ENCODE peak calls at places on chromosomes 16 and 17, in eight cellular contexts. C is tibial nerve, H is psoas muscle, I is HepG2, N is cardiac muscle cell, G is PC-3, J is pancreas, B is breast epithelium. X is an unnamed sample. For H3K4me1 and H3K9me3, the result is how much of the 10 kb centered on the place peaks cover.

GRCh38 chr17:41528959-41529353 is 848 bp upstream of the KRT19 start:
- DNase-seq in J (no peak), N (no peak), H (no peak), G (no peak), C (no peak), I (no peak), B (no peak), X (no peak)

GRCh38 chr17:66713533-66714042 is 121.3 kb upstream of the CACNG5 start:
- DNase-seq in G (no peak), I (no peak), J (no peak), N (peak), H (no peak), C (no peak), B (no peak), X (no peak)

GRCh38 chr16:29862383-29862883 is 593 bp downstream of the CDIPT start:
- DNase-seq in N (peak), G (peak), C (no peak), B (no peak), J (no peak), I (no peak), H (no peak), X (no peak)

GRCh38 chr16:77868478-77868877 is 80.1 kb downstream of the VAT1L start:
- DNase-seq in H (no peak), B (no peak), I (no peak), G (no peak), J (no peak), C (no peak), N (no peak), X (no peak)

GRCh38 chr17:34981538-34982241 is 1.4 kb downstream of the LIG3 start:
- DNase-seq in C (no peak), B (no peak), J (no peak), I (no peak), N (peak), G (no peak), H (no peak), X (no peak)

GRCh38 chr17:76844846-76845245 is 23.4 kb upstream of the MGAT5B start:
- DNase-seq in J (no peak), H (no peak), B (no peak), G (no peak), C (no peak), N (no peak), I (no peak), X (no peak)

GRCh38 chr17:79874329-79874981 is 35.2 kb upstream of the CBX4 start:
- DNase-seq in B (no peak), N (peak), C (no peak), J (no peak), I (peak), H (no peak), G (peak), X (no peak)

GRCh38 chr16:11094075-11094593 is 149.8 kb downstream of the CLEC16A start:
- DNase-seq in G (peak), I (no peak), J (peak), H (no peak), B (no peak), C (no peak), N (peak), X (no peak)

GRCh38 chr17:50452627-50453300 is 15.9 kb downstream of the CHAD start:
- DNase-seq in H (no peak), G (peak), J (no peak), C (no peak), I (no peak), N (no peak), B (no peak), X (no peak)

GRCh38 chr17:16415031-16415924 is at the start of gene TRPV2:
- DNase-seq in C (no peak), B (no peak), H (no peak), G (peak), J (no peak), I (peak), N (peak), X (no peak)

GRCh38 chr16:11396241-11397048 is 51.2 kb downstream of the RMI2 start:
- DNase-seq in I (peak), C (peak), H (peak), B (peak), N (peak), G (peak), J (peak), X (peak)

GRCh38 chr17:81510798-81511549 is 1.6 kb downstream of the ACTG1 start:
- DNase-seq in I (no peak), J (peak), H (no peak), C (no peak), N (peak), B (no peak), G (peak), X (no peak)

GRCh38 chr17:43878260-43879082 is 28.9 kb downstream of the MPP2 start:
- DNase-seq in I (peak), B (peak), H (peak), G (peak), N (peak), J (peak), C (peak), X (peak)

GRCh38 chr17:56739376-56739775 is 94.3 kb downstream of the C17orf67 start:
- DNase-seq in H (no peak), G (no peak), C (no peak), I (no peak), J (no peak), B (no peak), N (no peak), X (no peak)

GRCh38 chr17:49670002-49670401 is 7.9 kb downstream of the SPOP start:
- DNase-seq in J (no peak), G (no peak), B (no peak), I (no peak), C (no peak), N (no peak), H (no peak), X (no peak)

GRCh38 chr17:82862191-82862590 is 22.4 kb upstream of the ZNF750 start:
- DNase-seq in J (peak), H (no peak), C (no peak), B (no peak), N (no peak), G (no peak), I (no peak), X (no peak)

DNA sequence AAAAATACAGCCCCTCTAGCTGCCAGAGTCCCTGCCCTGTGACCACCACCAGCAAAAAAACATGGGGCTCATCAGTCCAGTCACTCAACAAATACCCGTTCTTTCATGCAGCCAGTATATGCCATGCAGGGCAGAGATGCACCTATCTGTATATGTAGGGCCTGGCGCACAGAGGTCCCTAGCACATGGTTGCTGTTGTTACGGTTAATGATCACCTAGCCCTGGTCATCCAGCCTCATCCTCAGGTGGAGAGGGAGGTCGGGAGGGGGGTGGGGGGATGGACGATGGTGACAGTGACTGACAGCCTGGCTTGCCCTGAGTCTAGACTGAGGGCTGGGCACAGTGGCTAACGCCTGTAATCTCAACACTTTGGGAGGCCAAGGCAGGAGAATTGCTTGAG is 1.5 kb downstream of the SDR42E2 start:
- DNase-seq in H (no peak), J (no peak), I (peak), G (no peak), N (no peak), C (no peak), B (no peak), X (no peak)
- H3K4me1 ChIP-seq in H (under half), J (under half), I (under half), G (under half), N (under half), C (under half), B (under half), X (under half)

DNA sequence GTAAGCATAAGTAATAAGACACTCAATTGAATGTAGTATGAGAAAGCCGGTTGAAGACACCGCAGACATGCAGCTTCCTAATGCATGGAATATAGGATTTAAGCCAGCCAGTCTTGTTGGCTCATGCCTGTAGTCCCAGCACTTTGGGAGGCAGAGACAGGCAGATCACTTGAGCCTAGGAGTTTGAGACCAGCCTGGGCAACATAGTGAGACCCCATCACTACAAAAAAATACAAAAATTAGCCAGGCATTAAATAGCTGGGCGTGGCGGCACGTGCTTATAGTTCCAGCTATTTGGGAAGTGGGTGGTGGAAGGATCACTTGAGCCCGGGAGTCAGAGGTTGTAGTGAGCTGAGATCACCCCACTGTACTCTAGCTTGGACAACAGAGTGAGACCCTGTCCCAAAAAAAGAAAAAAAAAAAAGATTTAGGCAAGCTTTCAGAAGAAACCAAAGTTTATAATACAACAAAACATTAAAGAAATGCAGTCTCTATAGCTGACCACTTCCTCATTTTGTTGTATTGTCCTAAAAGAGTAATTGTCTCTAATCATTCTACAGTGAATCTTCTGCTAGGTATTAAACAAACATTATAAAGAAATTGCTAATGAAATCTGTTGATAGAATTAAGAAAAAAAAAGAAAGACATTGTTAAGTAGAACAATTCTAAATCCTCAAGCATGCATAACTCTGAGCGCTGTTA is 68.6 kb upstream of the KIFC3 start:
- DNase-seq in B (no peak), N (no peak), H (no peak), J (no peak), C (no peak), I (no peak), G (no peak), X (no peak)
- H3K4me3 ChIP-seq in B (no peak), N (no peak), H (no peak), J (no peak), C (no peak), I (no peak), G (no peak), X (no peak)

GRCh38 chr17:22460461-22461063 is 768.2 kb downstream of the KCNJ18 start:
- DNase-seq in J (no peak), H (no peak), B (no peak), C (no peak), I (no peak), G (no peak), N (no peak), X (no peak)
- H3K9me3 ChIP-seq in J (under half), H (under half), B (under half), C (under half), I (under half), G (under half), N (under half), X (under half)

GRCh38 chr16:89954462-89954861 is 5.9 kb downstream of the DEF8 start:
- DNase-seq in J (no peak), C (no peak), B (no peak), N (no peak), G (no peak), H (no peak), I (no peak), X (no peak)

GRCh38 chr16:89952551-89952950 is 4.0 kb downstream of the DEF8 start:
- DNase-seq in I (no peak), G (no peak), J (no peak), N (no peak), B (no peak), C (no peak), H (no peak), X (no peak)

GRCh38 chr16:89955001-89955685 is 6.6 kb downstream of the DEF8 start:
- DNase-seq in G (no peak), I (no peak), C (no peak), N (no peak), H (no peak), B (no peak), J (no peak), X (no peak)

GRCh38 chr16:89952049-89952448 is 3.5 kb downstream of the DEF8 start:
- DNase-seq in C (no peak), H (no peak), N (no peak), I (no peak), G (no peak), J (no peak), B (no peak), X (no peak)

GRCh38 chr16:89953671-89954406 is 5.3 kb downstream of the DEF8 start:
- DNase-seq in H (no peak), G (no peak), I (no peak), J (no peak), C (no peak), N (no peak), B (no peak), X (no peak)
- H3K4me1 ChIP-seq in H (under half), G (under half), I (under half), J (under half), C (under half), N (under half), B (under half), X (under half)

DNA sequence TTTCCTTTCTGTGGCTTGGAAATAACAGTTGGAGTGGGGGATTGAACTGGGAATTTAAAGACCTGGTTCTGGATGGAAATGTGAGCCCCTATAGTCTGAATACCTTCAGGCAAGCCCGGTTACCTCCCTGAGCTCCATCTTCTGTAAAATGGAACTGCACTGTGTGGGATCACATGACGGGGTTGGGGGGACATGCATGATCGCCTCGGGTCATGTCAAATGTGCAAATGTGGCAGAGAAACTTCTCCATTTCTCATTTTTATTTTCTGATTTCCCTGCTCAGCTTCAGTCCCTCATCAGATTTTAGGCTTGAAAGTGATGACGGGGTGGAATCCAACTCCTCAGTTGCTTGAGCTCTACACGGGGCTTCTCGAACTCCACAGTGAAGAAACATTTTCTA is 1.5 kb downstream of the MT1B start:
- DNase-seq in C (no peak), G (no peak), J (no peak), B (no peak), I (no peak), H (no peak), N (no peak), X (no peak)
- H3K4me3 ChIP-seq in C (no peak), G (no peak), J (no peak), B (no peak), I (no peak), H (no peak), N (no peak), X (no peak)

GRCh38 chr17:22304667-22305303 is 612.5 kb downstream of the KCNJ18 start:
- DNase-seq in J (no peak), C (no peak), G (no peak), H (no peak), N (no peak), I (no peak), B (no peak), X (no peak)
- H3K9me3 ChIP-seq in J (under half), C (under half), G (under half), H (under half), N (under half), I (under half), B (under half), X (under half)

DNA sequence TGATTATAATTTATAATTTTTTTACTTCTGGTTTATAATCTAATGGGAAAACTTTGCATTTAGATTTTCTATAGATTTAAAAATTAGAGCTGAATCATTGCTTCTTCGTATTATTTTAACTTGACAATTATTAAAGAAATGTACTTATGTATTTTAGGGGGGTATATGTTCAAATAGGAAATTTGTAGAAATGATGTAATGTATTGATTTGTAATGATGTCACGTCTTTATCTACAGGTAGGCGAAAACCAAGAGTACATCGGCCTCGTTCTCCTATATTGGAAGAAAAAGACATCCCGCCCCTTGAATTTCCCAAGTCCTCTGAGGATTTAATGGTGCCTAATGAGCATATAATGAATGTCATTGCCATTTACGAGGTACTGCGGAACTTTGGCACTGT is 28.4 kb downstream of the BPTF start:
- DNase-seq in N (no peak), C (no peak), J (no peak), B (no peak), I (no peak), H (no peak), G (no peak), X (no peak)
- H3K4me1 ChIP-seq in N (under half), C (under half), J (under half), B (under half), I (under half), H (under half), G (under half), X (under half)

DNA sequence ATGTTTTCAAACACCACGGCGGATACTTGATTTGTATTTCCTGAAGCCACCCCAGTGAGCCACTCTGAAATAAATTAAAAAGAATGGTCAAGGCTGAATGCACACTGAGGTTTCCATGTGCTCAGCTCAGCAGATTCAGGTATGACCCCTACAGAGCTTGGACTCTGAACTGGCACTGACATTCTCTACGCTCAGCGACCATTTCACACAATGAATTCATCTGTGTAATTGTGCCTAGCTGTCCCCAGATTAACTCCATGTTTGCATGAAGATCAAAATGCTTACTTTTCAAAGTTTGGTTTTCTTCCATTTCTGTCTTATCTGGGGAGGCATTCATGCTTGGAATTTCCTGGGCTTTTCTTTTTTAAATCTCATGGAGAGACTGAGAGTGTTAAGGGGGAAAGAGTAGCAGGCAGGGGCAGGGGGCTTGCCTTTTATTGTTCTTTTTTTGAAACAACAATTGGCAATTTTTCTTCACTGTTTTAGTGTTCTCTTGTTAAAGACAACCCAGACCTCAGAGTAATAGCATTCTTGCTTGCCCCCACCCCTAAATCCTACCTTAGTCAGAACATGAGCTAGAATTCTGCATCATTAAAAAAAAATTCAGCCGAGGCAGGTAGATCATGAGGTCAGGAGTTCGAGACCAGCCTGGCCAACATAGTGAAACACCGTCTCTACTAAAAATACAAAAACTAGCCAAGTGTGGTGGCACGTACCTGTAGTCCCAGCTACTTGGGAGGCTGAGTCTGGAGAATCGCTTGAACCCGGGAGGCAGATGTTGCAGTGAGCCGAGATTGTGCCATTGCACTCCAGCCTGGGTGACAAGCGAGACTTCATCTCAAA is 85.5 kb upstream of the HNF1B start:
- DNase-seq in J (no peak), C (no peak), B (no peak), G (no peak), H (no peak), N (no peak), I (peak), X (no peak)
- H3K4me3 ChIP-seq in J (no peak), C (no peak), B (no peak), G (no peak), H (no peak), N (no peak), I (no peak), X (no peak)

GRCh38 chr17:32429598-32429997 is 14.7 kb upstream of the PSMD11 start:
- DNase-seq in G (no peak), B (no peak), J (no peak), I (no peak), N (no peak), C (no peak), H (no peak), X (no peak)
- H3K9me3 ChIP-seq in G (under half), B (under half), J (under half), I (under half), N (under half), C (under half), H (under half), X (under half)